ENCODE peak calls at places on chromosomes 7 and 10, in five cellular contexts. One of them, this sample, is unnamed.

GRCh38 chr10:60021324-60021723 is 115.0 kb upstream of the CCDC6 start:
- DNase-seq in DMS 273 treated with DMSO at 0.1 percent for 48 hours: no peak
- DNase-seq in HL-60: no peak
- DNase-seq in NCI-H1105: no peak
- DNase-seq in right lobe of liver: no peak
- DNase-seq in this sample: no peak

GRCh38 chr7:123366991-123367390 is 167.2 kb upstream of the SLC13A1 start:
- DNase-seq in NCI-H1105: peak; percentile 53
- DNase-seq in DMS 273 treated with DMSO at 0.1 percent for 48 hours: no peak
- DNase-seq in HL-60: no peak
- DNase-seq in right lobe of liver: no peak
- DNase-seq in this sample: no peak

GRCh38 chr10:89427629-89428028 is 13.3 kb downstream of the IFIT5 start:
- DNase-seq in NCI-H1105: no peak
- DNase-seq in DMS 273 treated with DMSO at 0.1 percent for 48 hours: no peak
- DNase-seq in right lobe of liver: no peak
- DNase-seq in HL-60: no peak
- DNase-seq in this sample: no peak

GRCh38 chr10:598415-599170 is 90.9 kb downstream of the DIP2C start:
- DNase-seq in NCI-H1105: no peak
- DNase-seq in DMS 273 treated with DMSO at 0.1 percent for 48 hours: no peak
- DNase-seq in right lobe of liver: no peak
- DNase-seq in HL-60: no peak
- DNase-seq in this sample: no peak

GRCh38 chr7:48074231-48074654 is 14.8 kb upstream of the UPP1 start:
- DNase-seq in HL-60: no peak
- DNase-seq in DMS 273 treated with DMSO at 0.1 percent for 48 hours: no peak
- DNase-seq in right lobe of liver: no peak
- DNase-seq in NCI-H1105: no peak
- DNase-seq in this sample: no peak

GRCh38 chr7:144908324-144908723 is 72.5 kb upstream of the TPK1 start:
- DNase-seq in right lobe of liver: no peak
- DNase-seq in HL-60: no peak
- DNase-seq in DMS 273 treated with DMSO at 0.1 percent for 48 hours: no peak
- DNase-seq in NCI-H1105: no peak
- DNase-seq in this sample: no peak

GRCh38 chr7:112411186-112411795 is 39.0 kb upstream of the IFRD1 start:
- DNase-seq in NCI-H1105: peak; percentile 12
- DNase-seq in right lobe of liver: peak; percentile 40
- DNase-seq in DMS 273 treated with DMSO at 0.1 percent for 48 hours: peak; percentile 48
- DNase-seq in HL-60: no peak
- DNase-seq in this sample: no peak

GRCh38 chr7:101636822-101637623 is 7.9 kb upstream of the MYL10 start:
- DNase-seq in right lobe of liver: no peak
- DNase-seq in NCI-H1105: no peak
- DNase-seq in DMS 273 treated with DMSO at 0.1 percent for 48 hours: no peak
- DNase-seq in HL-60: no peak
- DNase-seq in this sample: no peak

GRCh38 chr7:134450296-134451000 is 8.5 kb downstream of the AKR1B1 start:
- DNase-seq in DMS 273 treated with DMSO at 0.1 percent for 48 hours: no peak
- DNase-seq in right lobe of liver: no peak
- DNase-seq in NCI-H1105: no peak
- DNase-seq in HL-60: no peak
- DNase-seq in this sample: no peak

GRCh38 chr10:83585686-83586085 is 553.6 kb upstream of the GHITM start:
- DNase-seq in NCI-H1105: no peak
- DNase-seq in DMS 273 treated with DMSO at 0.1 percent for 48 hours: no peak
- DNase-seq in HL-60: no peak
- DNase-seq in right lobe of liver: no peak
- DNase-seq in this sample: no peak

This sample was measured in CD4-positive, alpha-beta T cell.